ENCODE peak calls at places on chromosomes 7 and 10, in five cellular contexts. One of them, this sample, is unnamed. For H3K4me1, the result is how much of the 10 kb centered on the place peaks cover.

GRCh38 chr7:19060870-19061269 is 56.6 kb downstream of the TWIST1 start:
- DNase-seq in sigmoid colon: no peak
- DNase-seq in mucosa of descending colon: no peak
- DNase-seq in cardiac muscle cell: no peak
- DNase-seq in heart left ventricle: no peak
- DNase-seq in this sample: no peak

GRCh38 chr7:71618281-71618680 is 486.3 kb downstream of the GALNT17 start:
- DNase-seq in cardiac muscle cell: no peak
- DNase-seq in sigmoid colon: no peak
- DNase-seq in heart left ventricle: no peak
- DNase-seq in mucosa of descending colon: no peak
- DNase-seq in this sample: no peak

GRCh38 chr7:79175390-79175789 is 278.1 kb downstream of the MAGI2 start:
- DNase-seq in heart left ventricle: no peak
- DNase-seq in cardiac muscle cell: no peak
- DNase-seq in mucosa of descending colon: no peak
- DNase-seq in sigmoid colon: no peak
- DNase-seq in this sample: no peak

GRCh38 chr10:56632537-56632936 is 271.5 kb upstream of the ZWINT start:
- DNase-seq in sigmoid colon: no peak
- DNase-seq in mucosa of descending colon: no peak
- DNase-seq in heart left ventricle: no peak
- DNase-seq in cardiac muscle cell: no peak
- DNase-seq in this sample: no peak

GRCh38 chr7:22990588-22990949 is 23.4 kb downstream of the HYCC1 start:
- DNase-seq in mucosa of descending colon: no peak
- DNase-seq in sigmoid colon: no peak
- DNase-seq in heart left ventricle: no peak
- DNase-seq in cardiac muscle cell: no peak
- DNase-seq in this sample: no peak

GRCh38 chr10:63543576-63543962 is 22.4 kb downstream of the REEP3 start:
- DNase-seq in heart left ventricle: no peak
- DNase-seq in mucosa of descending colon: no peak
- DNase-seq in sigmoid colon: no peak
- DNase-seq in cardiac muscle cell: no peak
- DNase-seq in this sample: no peak

GRCh38 chr7:28163955-28164354 is 16.6 kb downstream of the JAZF1 start:
- DNase-seq in heart left ventricle: no peak
- DNase-seq in cardiac muscle cell: no peak
- DNase-seq in mucosa of descending colon: no peak
- DNase-seq in sigmoid colon: no peak
- DNase-seq in this sample: no peak

GRCh38 chr7:78620931-78621330 is 822.4 kb downstream of the PHTF2 start:
- DNase-seq in cardiac muscle cell: peak
- DNase-seq in heart left ventricle: no peak
- DNase-seq in mucosa of descending colon: no peak
- DNase-seq in sigmoid colon: no peak
- DNase-seq in this sample: no peak

GRCh38 chr10:69124558-69125121 is 662 bp downstream of the VPS26A start:
- DNase-seq in sigmoid colon: no peak
- DNase-seq in mucosa of descending colon: peak
- DNase-seq in cardiac muscle cell: peak
- DNase-seq in heart left ventricle: peak
- DNase-seq in this sample: peak

GRCh38 chr7:87877641-87878040 is 1.3 kb downstream of the DBF4 start:
- DNase-seq in mucosa of descending colon: no peak
- DNase-seq in sigmoid colon: no peak
- DNase-seq in heart left ventricle: no peak
- DNase-seq in cardiac muscle cell: no peak
- DNase-seq in this sample: no peak

GRCh38 chr7:42262907-42263466 is 26.0 kb upstream of the GLI3 start:
- DNase-seq in mucosa of descending colon: no peak
- DNase-seq in cardiac muscle cell: no peak
- DNase-seq in sigmoid colon: peak
- DNase-seq in heart left ventricle: peak
- DNase-seq in this sample: no peak

GRCh38 chr7:83060218-83060617 is 102.5 kb downstream of the PCLO start:
- DNase-seq in mucosa of descending colon: no peak
- DNase-seq in sigmoid colon: no peak
- DNase-seq in cardiac muscle cell: no peak
- DNase-seq in heart left ventricle: peak
- DNase-seq in this sample: no peak

GRCh38 chr7:116953372-116953726 is at the start of gene ST7:
- DNase-seq in heart left ventricle: no peak
- DNase-seq in cardiac muscle cell: peak
- DNase-seq in mucosa of descending colon: peak
- DNase-seq in sigmoid colon: peak
- DNase-seq in this sample: peak

GRCh38 chr7:140390034-140390433 is 8.3 kb downstream of the SLC37A3 start:
- DNase-seq in cardiac muscle cell: no peak
- DNase-seq in mucosa of descending colon: no peak
- DNase-seq in sigmoid colon: peak
- DNase-seq in heart left ventricle: no peak
- DNase-seq in this sample: no peak

GRCh38 chr7:138934861-138935260 is 46.3 kb downstream of the KIAA1549 start:
- DNase-seq in cardiac muscle cell: no peak
- DNase-seq in sigmoid colon: no peak
- DNase-seq in mucosa of descending colon: no peak
- DNase-seq in heart left ventricle: no peak
- DNase-seq in this sample: no peak

GRCh38 chr7:22445140-22445722 is 54.8 kb downstream of the STEAP1B start:
- DNase-seq in heart left ventricle: peak
- DNase-seq in mucosa of descending colon: peak
- DNase-seq in cardiac muscle cell: peak
- DNase-seq in sigmoid colon: peak
- DNase-seq in this sample: peak

GRCh38 chr7:111931016-111931517 is 275.1 kb downstream of the DOCK4 start:
- DNase-seq in sigmoid colon: no peak
- DNase-seq in cardiac muscle cell: no peak
- DNase-seq in mucosa of descending colon: no peak
- DNase-seq in heart left ventricle: no peak
- DNase-seq in this sample: no peak

GRCh38 chr10:88012627-88013026 is 149.2 kb downstream of the PTEN start:
- DNase-seq in mucosa of descending colon: no peak
- DNase-seq in cardiac muscle cell: no peak
- DNase-seq in heart left ventricle: no peak
- DNase-seq in sigmoid colon: no peak
- DNase-seq in this sample: no peak

GRCh38 chr10:122267849-122268737 is 3.0 kb upstream of the BTBD16 start:
- DNase-seq in heart left ventricle: peak
- DNase-seq in cardiac muscle cell: peak
- DNase-seq in sigmoid colon: peak
- DNase-seq in mucosa of descending colon: peak
- DNase-seq in this sample: no peak

GRCh38 chr10:116947838-116948529 is 57.0 kb downstream of the SHTN1 start:
- DNase-seq in mucosa of descending colon: no peak
- DNase-seq in heart left ventricle: no peak
- DNase-seq in cardiac muscle cell: no peak
- DNase-seq in sigmoid colon: no peak
- DNase-seq in this sample: peak

GRCh38 chr10:44627591-44628354 is 242.9 kb upstream of the CXCL12 start:
- DNase-seq in sigmoid colon: no peak
- DNase-seq in heart left ventricle: no peak
- DNase-seq in mucosa of descending colon: no peak
- DNase-seq in cardiac muscle cell: no peak
- DNase-seq in this sample: no peak

GRCh38 chr10:126906704-126907422 is 1.6 kb downstream of the DOCK1 start:
- DNase-seq in cardiac muscle cell: no peak
- DNase-seq in sigmoid colon: no peak
- DNase-seq in mucosa of descending colon: no peak
- DNase-seq in heart left ventricle: no peak
- DNase-seq in this sample: no peak

DNA sequence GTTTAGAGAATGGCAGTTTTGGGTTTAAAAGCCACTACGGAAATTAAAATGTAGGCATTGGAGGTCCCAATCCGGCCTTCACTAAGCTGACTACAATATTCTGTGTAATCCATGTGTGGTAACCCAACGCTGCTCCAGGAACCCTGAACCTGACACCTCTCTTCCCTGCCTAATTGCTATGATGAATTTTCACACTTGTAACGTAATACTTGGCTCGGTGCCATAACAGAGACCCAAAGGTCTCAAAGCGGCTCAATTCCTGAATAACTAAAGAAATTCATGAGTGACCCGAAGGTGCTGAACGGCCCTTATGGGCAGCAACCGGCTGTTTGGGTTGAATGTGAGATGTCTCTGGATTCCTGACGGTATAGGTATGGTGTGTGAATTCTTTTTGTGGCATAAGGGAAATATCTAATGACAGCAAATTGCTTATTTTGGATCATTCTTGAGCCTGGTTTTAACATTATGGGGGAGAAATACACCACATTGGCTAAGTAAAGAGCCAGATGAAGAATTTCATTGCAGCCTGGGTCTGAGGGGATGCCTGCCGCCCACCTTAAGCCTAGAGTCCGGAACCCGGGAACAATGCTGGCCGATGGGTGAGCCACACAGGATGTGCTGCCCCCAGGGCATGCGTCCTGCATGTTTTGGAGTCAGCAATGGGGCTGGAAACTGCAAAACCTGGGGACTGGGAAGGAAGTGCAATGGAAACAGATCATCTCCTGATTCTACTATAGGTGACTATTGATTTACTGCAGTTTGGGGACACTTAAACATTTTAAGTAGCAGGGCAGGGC is 69.7 kb upstream of the FZD8 start:
- DNase-seq in cardiac muscle cell: no peak
- DNase-seq in sigmoid colon: no peak
- DNase-seq in mucosa of descending colon: no peak
- DNase-seq in heart left ventricle: no peak
- DNase-seq in this sample: no peak
- H3K4me3 ChIP-seq in cardiac muscle cell: no peak
- H3K4me3 ChIP-seq in sigmoid colon: no peak
- H3K4me3 ChIP-seq in mucosa of descending colon: no peak
- H3K4me3 ChIP-seq in heart left ventricle: no peak
- H3K4me3 ChIP-seq in this sample: no peak

GRCh38 chr10:90939125-90939524 is 18.2 kb upstream of the ANKRD1 start:
- DNase-seq in sigmoid colon: no peak
- DNase-seq in heart left ventricle: no peak
- DNase-seq in mucosa of descending colon: no peak
- DNase-seq in cardiac muscle cell: no peak
- DNase-seq in this sample: no peak

GRCh38 chr10:90935581-90936292 is 14.8 kb upstream of the ANKRD1 start:
- DNase-seq in mucosa of descending colon: no peak
- DNase-seq in sigmoid colon: no peak
- DNase-seq in cardiac muscle cell: peak
- DNase-seq in heart left ventricle: no peak
- DNase-seq in this sample: no peak

GRCh38 chr10:90944759-90945158 is 23.9 kb upstream of the ANKRD1 start:
- DNase-seq in mucosa of descending colon: no peak
- DNase-seq in sigmoid colon: no peak
- DNase-seq in cardiac muscle cell: no peak
- DNase-seq in heart left ventricle: no peak
- DNase-seq in this sample: no peak

GRCh38 chr10:90937645-90938258 is 16.9 kb upstream of the ANKRD1 start:
- DNase-seq in cardiac muscle cell: no peak
- DNase-seq in sigmoid colon: no peak
- DNase-seq in mucosa of descending colon: no peak
- DNase-seq in heart left ventricle: no peak
- DNase-seq in this sample: no peak

GRCh38 chr10:90939648-90940047 is 18.8 kb upstream of the ANKRD1 start:
- DNase-seq in sigmoid colon: no peak
- DNase-seq in mucosa of descending colon: no peak
- DNase-seq in cardiac muscle cell: no peak
- DNase-seq in heart left ventricle: no peak
- DNase-seq in this sample: no peak
- TF ChIP-seq CTCF in sigmoid colon: no peak
- TF ChIP-seq CTCF in mucosa of descending colon: no peak
- TF ChIP-seq CTCF in cardiac muscle cell: no peak
- TF ChIP-seq CTCF in heart left ventricle: no peak
- TF ChIP-seq CTCF in this sample: no peak

GRCh38 chr7:115561341-115562110 is 469.0 kb downstream of the TFEC start:
- DNase-seq in mucosa of descending colon: no peak
- DNase-seq in cardiac muscle cell: no peak
- DNase-seq in heart left ventricle: no peak
- DNase-seq in sigmoid colon: no peak
- DNase-seq in this sample: no peak
- H3K4me1 ChIP-seq in mucosa of descending colon: under half
- H3K4me1 ChIP-seq in cardiac muscle cell: under half
- H3K4me1 ChIP-seq in heart left ventricle: under half
- H3K4me1 ChIP-seq in sigmoid colon: under half
- H3K4me1 ChIP-seq in this sample: under half

GRCh38 chr7:134893920-134894319 is 92.4 kb upstream of the AGBL3 start:
- DNase-seq in cardiac muscle cell: no peak
- DNase-seq in mucosa of descending colon: no peak
- DNase-seq in sigmoid colon: no peak
- DNase-seq in heart left ventricle: no peak
- DNase-seq in this sample: no peak

GRCh38 chr7:134894928-134895327 is 91.4 kb upstream of the AGBL3 start:
- DNase-seq in heart left ventricle: no peak
- DNase-seq in sigmoid colon: no peak
- DNase-seq in cardiac muscle cell: no peak
- DNase-seq in mucosa of descending colon: no peak
- DNase-seq in this sample: no peak

GRCh38 chr7:134892963-134893362 is 93.3 kb upstream of the AGBL3 start:
- DNase-seq in sigmoid colon: no peak
- DNase-seq in mucosa of descending colon: no peak
- DNase-seq in cardiac muscle cell: no peak
- DNase-seq in heart left ventricle: no peak
- DNase-seq in this sample: no peak

GRCh38 chr7:134897936-134898335 is 88.4 kb upstream of the AGBL3 start:
- DNase-seq in heart left ventricle: no peak
- DNase-seq in sigmoid colon: no peak
- DNase-seq in mucosa of descending colon: no peak
- DNase-seq in cardiac muscle cell: no peak
- DNase-seq in this sample: no peak

GRCh38 chr7:134896073-134896472 is 90.2 kb upstream of the AGBL3 start:
- DNase-seq in sigmoid colon: no peak
- DNase-seq in heart left ventricle: no peak
- DNase-seq in cardiac muscle cell: no peak
- DNase-seq in mucosa of descending colon: no peak
- DNase-seq in this sample: no peak
- H3K4me3 ChIP-seq in sigmoid colon: no peak
- H3K4me3 ChIP-seq in heart left ventricle: no peak
- H3K4me3 ChIP-seq in cardiac muscle cell: no peak
- H3K4me3 ChIP-seq in mucosa of descending colon: no peak
- H3K4me3 ChIP-seq in this sample: no peak

This sample was measured in pancreas.